ENCODE peak calls at places on chromosomes 13 and 19, in six cellular contexts. W is HCT116; G is IMR-90; N is activated naive CD4-positive, alpha-beta T cell treated with anti-CD3 and anti-CD28 coated beads, Interleukin-2, amount 50 U/mL, for 72 hours; Y is T-helper 17 cell; L is activated CD8-positive, alpha-beta memory T cell treated with anti-CD3 and anti-CD28 coated beads for 1 hour. R is an unnamed sample.

GRCh38 chr13:27928805-27929753 is 9.3 kb downstream of the PDX1 start:
- DNase-seq in G (no peak), L (no peak), Y (no peak), N (no peak), W (no peak), R (no peak)

GRCh38 chr19:11944656-11945055 is 19.7 kb downstream of the ZNF700 start:
- DNase-seq in G (no peak), W (no peak), L (no peak), N (no peak), Y (no peak), R (no peak)

GRCh38 chr19:50705422-50706019 is 14.1 kb downstream of the SHANK1 start:
- DNase-seq in N (no peak), W (peak; percentile 56), L (peak; percentile 11), G (peak; percentile 76), Y (no peak), R (no peak)

GRCh38 chr13:24459234-24459633 is 53.3 kb downstream of the PARP4 start:
- DNase-seq in L (no peak), W (no peak), N (no peak), Y (no peak), G (peak; percentile 90), R (no peak)

GRCh38 chr19:55694656-55695491 is 19.8 kb downstream of the EPN1 start:
- DNase-seq in W (no peak), Y (no peak), L (no peak), G (no peak), N (peak; percentile 52), R (no peak)

GRCh38 chr13:52738719-52739467 is 727 bp downstream of the CNMD start:
- DNase-seq in Y (no peak), L (peak; percentile 1), G (no peak), W (no peak), N (no peak), R (no peak)

GRCh38 chr13:79593121-79593520 is 112.2 kb downstream of the NDFIP2 start:
- DNase-seq in L (no peak), Y (no peak), N (no peak), W (no peak), G (no peak), R (no peak)

GRCh38 chr19:12723643-12724426 is at the start of gene TNPO2:
- DNase-seq in L (no peak), N (peak; percentile 72), Y (peak; percentile 32), W (peak; percentile 24), G (peak; percentile 62), R (no peak)